ENCODE peak calls at places on chromosomes 5 and 9, in eight cellular contexts. Q is HCT116, B is GM23338, T is H1, A is HepG2, F is endothelial cell of umbilical vein, W is GM12878, Z is K562. V is an unnamed sample.

GRCh38 chr5:110032386-110032785 is 342.7 kb downstream of the MAN2A1 start:
- DNase-seq in F (no peak), A (no peak), Z (no peak), T (no peak), Q (no peak), B (no peak), W (no peak), V (no peak)

GRCh38 chr9:123401879-123402513 is 46.0 kb downstream of the CRB2 start:
- DNase-seq in B (peak; percentile 81), Q (peak; percentile 23), Z (peak; percentile 71), F (peak; percentile 64), W (no peak), T (no peak), A (peak; percentile 39), V (peak; percentile 18)

GRCh38 chr5:45281081-45281480 is 415.1 kb downstream of the HCN1 start:
- DNase-seq in Z (no peak), B (peak; percentile 14), Q (no peak), A (no peak), W (no peak), T (no peak), F (no peak), V (no peak)

GRCh38 chr9:22840641-22841040 is 394.0 kb downstream of the DMRTA1 start:
- DNase-seq in Z (no peak), B (peak; percentile 6), T (no peak), A (no peak), F (no peak), Q (no peak), W (no peak), V (no peak)

GRCh38 chr5:9927521-9927997 is 297.4 kb upstream of the TAS2R1 start:
- DNase-seq in F (no peak), W (no peak), Z (no peak), A (no peak), B (peak; percentile 27), T (no peak), Q (no peak), V (no peak)

GRCh38 chr5:95022967-95023695 is 261.8 kb downstream of the MCTP1 start:
- DNase-seq in B (no peak), Q (no peak), Z (no peak), W (peak; percentile 66), T (no peak), F (no peak), A (no peak), V (no peak)

GRCh38 chr5:19795218-19795617 is 192.8 kb downstream of the CDH18 start:
- DNase-seq in A (peak; percentile 3), B (peak; percentile 66), T (peak; percentile 3), W (no peak), Q (no peak), Z (no peak), F (peak; percentile 34), V (no peak)

GRCh38 chr5:71693828-71694427 is 25.1 kb upstream of the CARTPT start:
- DNase-seq in A (peak; percentile 87), F (no peak), Q (no peak), W (no peak), B (peak; percentile 59), Z (peak; percentile 54), T (no peak), V (peak; percentile 45)

GRCh38 chr5:136364307-136364706 is 1.0 kb downstream of the TRPC7 start:
- DNase-seq in T (no peak), Q (no peak), Z (peak; percentile 9), B (peak; percentile 38), A (no peak), W (no peak), F (no peak), V (no peak)

DNA sequence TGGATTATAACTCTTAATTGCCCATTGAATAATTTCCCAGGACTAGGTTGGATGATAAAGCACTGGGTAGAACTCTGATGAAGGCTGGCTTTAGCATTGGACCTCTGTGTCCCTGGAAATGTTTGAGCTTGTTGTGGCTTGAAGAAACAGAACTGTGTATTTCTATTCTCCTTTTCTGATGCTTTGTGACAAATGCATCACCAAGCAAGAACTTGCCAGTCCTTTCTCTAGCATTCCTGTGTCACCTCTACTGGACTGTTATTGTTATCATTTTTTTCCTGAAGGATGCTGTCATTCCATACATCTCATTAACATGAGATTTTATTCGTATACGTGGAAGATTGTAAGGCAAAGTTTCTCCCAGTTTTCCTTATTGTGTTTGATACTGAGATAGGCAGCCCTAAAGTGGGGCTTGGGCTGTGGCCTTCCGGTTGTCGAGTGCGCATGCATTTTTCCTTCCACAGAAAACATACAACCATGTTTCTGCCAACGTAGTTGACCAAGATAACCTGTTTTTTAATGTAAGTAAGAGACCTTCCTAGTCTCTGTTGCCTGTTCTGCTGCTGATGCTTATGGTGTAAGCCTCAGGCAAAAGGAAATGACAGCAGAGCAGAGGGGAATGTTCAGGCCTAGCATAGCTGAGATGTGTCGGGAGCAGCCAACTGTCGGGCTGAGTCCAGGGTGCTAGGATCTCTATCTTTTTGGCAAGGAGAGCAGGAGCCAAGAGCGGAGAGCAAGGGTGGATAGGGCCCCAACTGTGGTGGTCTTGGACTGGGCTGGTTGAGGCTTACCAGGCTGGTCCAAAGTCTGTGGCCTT is 2.3 kb downstream of the NTRK2 start:
- DNase-seq in F (no peak), Q (no peak), Z (no peak), T (no peak), B (no peak), A (no peak), W (no peak), V (no peak)
- TF ChIP-seq EZH2 in F (no peak), Q (no peak), Z (no peak), T (no peak), B (no peak), A (no peak), W (no peak), V (no peak)

GRCh38 chr9:4497855-4498254 is 7.6 kb downstream of the SLC1A1 start:
- DNase-seq in A (no peak), T (no peak), W (no peak), F (peak; percentile 53), Q (no peak), Z (no peak), B (no peak), V (no peak)
- TF ChIP-seq POLR2AphosphoS5 in A (no peak), T (no peak), W (no peak), F (no peak), Q (no peak), Z (no peak), B (no peak), V (no peak)

GRCh38 chr5:81751836-81752643 is 1.1 kb upstream of the SSBP2 start:
- DNase-seq in B (peak; percentile 55), T (no peak), A (no peak), Z (peak; percentile 58), Q (no peak), W (no peak), F (peak; percentile 15), V (no peak)

GRCh38 chr5:81750308-81751008 is 439 bp downstream of the SSBP2 start:
- DNase-seq in A (no peak), B (peak; percentile 62), Q (no peak), T (no peak), F (no peak), W (no peak), Z (peak; percentile 31), V (no peak)

GRCh38 chr5:81752644-81752963 is 1.7 kb upstream of the SSBP2 start:
- DNase-seq in B (no peak), A (no peak), T (no peak), W (no peak), F (no peak), Q (no peak), Z (no peak), V (no peak)

GRCh38 chr5:81749562-81750307 is 1.2 kb downstream of the SSBP2 start:
- DNase-seq in Q (no peak), A (no peak), F (peak; percentile 14), Z (peak; percentile 44), T (no peak), W (peak; percentile 69), B (peak; percentile 65), V (no peak)

GRCh38 chr5:81751009-81751835 is at the start of gene SSBP2:
- DNase-seq in T (peak; percentile 95), Q (peak; percentile 96), Z (peak; percentile 99), F (peak; percentile 99), W (peak; percentile 95), A (peak; percentile 69), B (peak; percentile 98), V (peak; percentile 91)
- TF ChIP-seq EZH2 in T (no peak), Q (no peak), Z (no peak), F (no peak), W (no peak), A (no peak), B (no peak), V (no peak)

GRCh38 chr9:87502446-87503232 is 5.0 kb downstream of the DAPK1 start:
- DNase-seq in Z (no peak), A (no peak), Q (no peak), W (no peak), T (no peak), F (no peak), B (no peak), V (no peak)
- TF ChIP-seq POLR2AphosphoS5 in Z (no peak), A (no peak), Q (no peak), W (no peak), T (no peak), F (no peak), B (no peak), V (no peak)

DNA sequence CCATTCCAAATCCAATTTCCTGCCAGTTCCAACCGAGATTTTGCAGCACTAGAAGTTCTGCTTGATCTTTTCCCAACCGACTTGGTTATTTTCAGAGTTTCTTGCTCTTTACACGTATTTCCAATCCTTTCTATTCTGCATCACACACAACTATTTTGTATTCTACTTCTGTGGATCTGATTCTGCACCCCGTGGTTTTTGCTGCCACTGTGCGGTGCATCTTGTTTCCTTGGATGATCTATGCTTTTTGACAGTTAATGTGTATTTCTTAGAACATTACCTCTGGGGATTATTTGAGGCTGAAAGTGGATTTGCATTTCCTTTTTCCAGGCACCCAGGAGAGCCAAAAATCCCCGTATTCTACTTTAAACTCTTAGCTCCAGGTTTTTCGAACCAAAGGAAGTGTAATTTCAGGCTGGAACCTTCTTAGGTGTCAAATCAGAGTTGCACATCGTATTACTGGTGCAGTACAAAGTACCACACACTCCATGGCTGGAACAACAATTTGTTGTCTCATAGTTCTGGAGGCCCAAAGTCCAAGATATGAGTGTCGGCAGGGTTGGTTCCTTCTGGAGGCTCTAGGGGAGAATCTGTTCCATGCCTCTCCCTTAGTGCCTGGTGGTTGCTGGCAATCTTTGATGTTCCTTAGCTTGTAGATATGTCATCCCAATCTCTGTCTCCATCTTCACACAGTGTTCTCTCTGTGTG is 14.7 kb upstream of the SARDH start:
- DNase-seq in A (peak; percentile 37), W (no peak), T (no peak), F (no peak), B (no peak), Q (no peak), Z (no peak), V (no peak)
- TF ChIP-seq EZH2 in A (no peak), W (no peak), T (no peak), F (no peak), B (no peak), Q (no peak), Z (no peak), V (no peak)

V was measured in SK-N-MC.